ENCODE peak calls at places on chromosomes 16 and 17, in eight cellular contexts. T, S, G, H, C, Q, D and N are unnamed samples.

GRCh38 chr16:3879887-3880564 is 487 bp downstream of the CREBBP start:
- DNase-seq in T (no peak), S (peak), G (peak), H (peak), C (peak), Q (peak), D (peak), N (peak)

GRCh38 chr16:4601317-4602186 is 13.1 kb downstream of the UBALD1 start:
- DNase-seq in T (no peak), S (peak), G (peak), H (no peak), C (no peak), Q (peak), D (no peak), N (peak)

GRCh38 chr16:87765776-87766484 is at the start of gene KLHDC4:
- DNase-seq in T (peak), S (peak), G (peak), H (peak), C (peak), Q (peak), D (peak), N (peak)

GRCh38 chr16:3174618-3175148 is 13.3 kb upstream of the OR1F1 start:
- DNase-seq in T (no peak), S (no peak), G (no peak), H (no peak), C (no peak), Q (no peak), D (no peak), N (no peak)

GRCh38 chr17:66542967-66543525 is 240.6 kb downstream of the PRKCA start:
- DNase-seq in T (no peak), S (no peak), G (peak), H (no peak), C (no peak), Q (no peak), D (no peak), N (peak)

GRCh38 chr17:37406635-37407455 is at the start of the genes ACACA and TADA2A:
- DNase-seq in T (peak), S (peak), G (peak), H (peak), C (peak), Q (peak), D (peak), N (peak)

GRCh38 chr17:6355196-6355595 is 79.7 kb downstream of the AIPL1 start:
- DNase-seq in T (no peak), S (no peak), G (no peak), H (no peak), C (no peak), Q (no peak), D (no peak), N (no peak)

GRCh38 chr16:66925322-66925840 is at the start of gene RRAD:
- DNase-seq in T (no peak), S (peak), G (peak), H (no peak), C (no peak), Q (no peak), D (no peak), N (peak)

GRCh38 chr16:80123189-80123588 is 417.6 kb upstream of the DYNLRB2 start:
- DNase-seq in T (no peak), S (no peak), G (no peak), H (no peak), C (no peak), Q (no peak), D (no peak), N (peak)

GRCh38 chr16:12236491-12237030 is 260.0 kb downstream of the SNX29 start:
- DNase-seq in T (no peak), S (no peak), G (no peak), H (no peak), C (no peak), Q (no peak), D (no peak), N (no peak)

GRCh38 chr17:64622931-64623654 is 39.0 kb downstream of the SMURF2 start:
- DNase-seq in T (no peak), S (no peak), G (peak), H (no peak), C (no peak), Q (no peak), D (no peak), N (peak)

GRCh38 chr17:48131216-48131824 is 23.8 kb downstream of the SNX11 start:
- DNase-seq in T (no peak), S (peak), G (peak), H (peak), C (no peak), Q (peak), D (peak), N (peak)

GRCh38 chr16:85438981-85439639 is 174.0 kb upstream of the GSE1 start:
- DNase-seq in T (no peak), S (no peak), G (no peak), H (peak), C (no peak), Q (no peak), D (no peak), N (no peak)

GRCh38 chr17:13792314-13792713 is 190.6 kb upstream of the HS3ST3A1 start:
- DNase-seq in T (no peak), S (no peak), G (peak), H (no peak), C (no peak), Q (no peak), D (no peak), N (peak)

GRCh38 chr16:31201511-31202401 is 804 bp downstream of the PYCARD start:
- DNase-seq in T (no peak), S (peak), G (no peak), H (no peak), C (no peak), Q (no peak), D (no peak), N (no peak)

GRCh38 chr16:19219836-19220235 is 51.8 kb downstream of the SYT17 start:
- DNase-seq in T (no peak), S (no peak), G (no peak), H (no peak), C (no peak), Q (no peak), D (no peak), N (peak)